ENCODE peak calls at places on chromosome 1, in seven cellular contexts. One of them, this sample, is unnamed.

GRCh38 chr1:206586501-206587445 is 25.5 kb downstream of the EIF2D start:
- DNase-seq in naive thymus-derived CD4-positive, alpha-beta T cell: no peak
- DNase-seq in CD4-positive, alpha-beta T cell: no peak
- DNase-seq in breast epithelium: no peak
- DNase-seq in tibial nerve: no peak
- DNase-seq in ovary: no peak
- DNase-seq in uterus: no peak
- DNase-seq in this sample: peak

GRCh38 chr1:90387825-90388224 is 329.3 kb downstream of the BARHL2 start:
- DNase-seq in naive thymus-derived CD4-positive, alpha-beta T cell: no peak
- DNase-seq in CD4-positive, alpha-beta T cell: no peak
- DNase-seq in breast epithelium: no peak
- DNase-seq in tibial nerve: no peak
- DNase-seq in ovary: no peak
- DNase-seq in uterus: no peak
- DNase-seq in this sample: no peak

GRCh38 chr1:33784876-33785275 is 79.0 kb upstream of the HMGB4 start:
- DNase-seq in naive thymus-derived CD4-positive, alpha-beta T cell: no peak
- DNase-seq in CD4-positive, alpha-beta T cell: no peak
- DNase-seq in breast epithelium: no peak
- DNase-seq in tibial nerve: no peak
- DNase-seq in ovary: no peak
- DNase-seq in uterus: no peak
- DNase-seq in this sample: no peak

GRCh38 chr1:94418664-94419655 is 771 bp downstream of the ABCD3 start:
- DNase-seq in naive thymus-derived CD4-positive, alpha-beta T cell: no peak
- DNase-seq in CD4-positive, alpha-beta T cell: no peak
- DNase-seq in breast epithelium: peak
- DNase-seq in tibial nerve: peak
- DNase-seq in ovary: peak
- DNase-seq in uterus: peak
- DNase-seq in this sample: no peak

GRCh38 chr1:233912909-233913308 is 8.4 kb downstream of the SLC35F3 start:
- DNase-seq in naive thymus-derived CD4-positive, alpha-beta T cell: no peak
- DNase-seq in CD4-positive, alpha-beta T cell: no peak
- DNase-seq in breast epithelium: no peak
- DNase-seq in tibial nerve: no peak
- DNase-seq in ovary: no peak
- DNase-seq in uterus: no peak
- DNase-seq in this sample: no peak

GRCh38 chr1:11946647-11947046 is 12.1 kb downstream of the PLOD1 start:
- DNase-seq in naive thymus-derived CD4-positive, alpha-beta T cell: no peak
- DNase-seq in CD4-positive, alpha-beta T cell: no peak
- DNase-seq in breast epithelium: no peak
- DNase-seq in tibial nerve: no peak
- DNase-seq in ovary: no peak
- DNase-seq in uterus: no peak
- DNase-seq in this sample: no peak

GRCh38 chr1:179127163-179127895 is 45.5 kb downstream of the TOR3A start:
- DNase-seq in naive thymus-derived CD4-positive, alpha-beta T cell: no peak
- DNase-seq in CD4-positive, alpha-beta T cell: no peak
- DNase-seq in breast epithelium: no peak
- DNase-seq in tibial nerve: no peak
- DNase-seq in ovary: no peak
- DNase-seq in uterus: no peak
- DNase-seq in this sample: no peak

GRCh38 chr1:181044449-181044966 is 10.7 kb downstream of the MR1 start:
- DNase-seq in naive thymus-derived CD4-positive, alpha-beta T cell: no peak
- DNase-seq in CD4-positive, alpha-beta T cell: no peak
- DNase-seq in breast epithelium: no peak
- DNase-seq in tibial nerve: no peak
- DNase-seq in ovary: no peak
- DNase-seq in uterus: no peak
- DNase-seq in this sample: peak

GRCh38 chr1:63255153-63255552 is 67.2 kb upstream of the FOXD3 start:
- DNase-seq in naive thymus-derived CD4-positive, alpha-beta T cell: no peak
- DNase-seq in CD4-positive, alpha-beta T cell: no peak
- DNase-seq in breast epithelium: no peak
- DNase-seq in tibial nerve: no peak
- DNase-seq in ovary: no peak
- DNase-seq in uterus: no peak
- DNase-seq in this sample: no peak

GRCh38 chr1:17503146-17503545 is 36.4 kb upstream of the ARHGEF10L start:
- DNase-seq in naive thymus-derived CD4-positive, alpha-beta T cell: no peak
- DNase-seq in CD4-positive, alpha-beta T cell: no peak
- DNase-seq in breast epithelium: no peak
- DNase-seq in tibial nerve: no peak
- DNase-seq in ovary: no peak
- DNase-seq in uterus: no peak
- DNase-seq in this sample: no peak
- H3K27ac ChIP-seq in naive thymus-derived CD4-positive, alpha-beta T cell: no peak
- H3K27ac ChIP-seq in CD4-positive, alpha-beta T cell: no peak
- H3K27ac ChIP-seq in breast epithelium: peak
- H3K27ac ChIP-seq in tibial nerve: peak
- H3K27ac ChIP-seq in ovary: no peak
- H3K27ac ChIP-seq in uterus: peak
- H3K27ac ChIP-seq in this sample: no peak

DNA sequence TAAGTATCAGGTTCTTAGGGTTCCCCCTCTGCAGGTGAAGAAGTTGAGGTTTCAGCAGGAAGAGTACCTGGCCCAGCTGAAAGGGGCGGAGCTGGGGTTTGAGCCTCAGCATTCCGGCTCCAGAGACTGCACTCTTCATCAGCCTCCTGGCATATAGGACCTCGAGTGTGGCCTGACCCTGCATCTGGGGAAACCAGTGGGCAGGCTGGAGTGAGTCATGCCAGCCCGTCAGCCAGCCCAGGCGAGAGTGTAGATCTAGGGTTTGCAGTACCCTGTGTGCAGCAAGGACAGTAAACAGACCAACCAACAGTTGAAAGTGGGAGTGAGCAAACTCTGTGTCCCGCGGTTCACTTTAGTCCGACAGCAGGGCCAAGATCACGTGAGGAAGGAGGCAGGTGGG is 14.1 kb downstream of the MFSD2A start:
- DNase-seq in naive thymus-derived CD4-positive, alpha-beta T cell: no peak
- DNase-seq in CD4-positive, alpha-beta T cell: no peak
- DNase-seq in breast epithelium: no peak
- DNase-seq in tibial nerve: no peak
- DNase-seq in ovary: no peak
- DNase-seq in uterus: no peak
- DNase-seq in this sample: no peak
- H3K27ac ChIP-seq in naive thymus-derived CD4-positive, alpha-beta T cell: no peak
- H3K27ac ChIP-seq in CD4-positive, alpha-beta T cell: no peak
- H3K27ac ChIP-seq in breast epithelium: no peak
- H3K27ac ChIP-seq in tibial nerve: no peak
- H3K27ac ChIP-seq in ovary: no peak
- H3K27ac ChIP-seq in uterus: no peak
- H3K27ac ChIP-seq in this sample: peak

GRCh38 chr1:150575518-150576366 is 3.7 kb downstream of the MCL1 start:
- DNase-seq in naive thymus-derived CD4-positive, alpha-beta T cell: no peak
- DNase-seq in CD4-positive, alpha-beta T cell: no peak
- DNase-seq in breast epithelium: no peak
- DNase-seq in tibial nerve: no peak
- DNase-seq in ovary: no peak
- DNase-seq in uterus: no peak
- DNase-seq in this sample: no peak
- H3K27ac ChIP-seq in naive thymus-derived CD4-positive, alpha-beta T cell: peak
- H3K27ac ChIP-seq in CD4-positive, alpha-beta T cell: peak
- H3K27ac ChIP-seq in breast epithelium: peak
- H3K27ac ChIP-seq in tibial nerve: peak
- H3K27ac ChIP-seq in ovary: no peak
- H3K27ac ChIP-seq in uterus: peak
- H3K27ac ChIP-seq in this sample: peak

GRCh38 chr1:6944434-6944833 is 159.2 kb downstream of the CAMTA1 start:
- DNase-seq in naive thymus-derived CD4-positive, alpha-beta T cell: no peak
- DNase-seq in CD4-positive, alpha-beta T cell: no peak
- DNase-seq in breast epithelium: no peak
- DNase-seq in tibial nerve: no peak
- DNase-seq in ovary: no peak
- DNase-seq in uterus: no peak
- DNase-seq in this sample: no peak

GRCh38 chr1:6937048-6937447 is 151.8 kb downstream of the CAMTA1 start:
- DNase-seq in naive thymus-derived CD4-positive, alpha-beta T cell: no peak
- DNase-seq in CD4-positive, alpha-beta T cell: no peak
- DNase-seq in breast epithelium: no peak
- DNase-seq in tibial nerve: no peak
- DNase-seq in ovary: no peak
- DNase-seq in uterus: no peak
- DNase-seq in this sample: no peak

GRCh38 chr1:6936308-6936675 is 151.0 kb downstream of the CAMTA1 start:
- DNase-seq in naive thymus-derived CD4-positive, alpha-beta T cell: no peak
- DNase-seq in CD4-positive, alpha-beta T cell: no peak
- DNase-seq in breast epithelium: no peak
- DNase-seq in tibial nerve: no peak
- DNase-seq in ovary: no peak
- DNase-seq in uterus: no peak
- DNase-seq in this sample: no peak

GRCh38 chr1:6942990-6943389 is 157.7 kb downstream of the CAMTA1 start:
- DNase-seq in naive thymus-derived CD4-positive, alpha-beta T cell: no peak
- DNase-seq in CD4-positive, alpha-beta T cell: no peak
- DNase-seq in breast epithelium: no peak
- DNase-seq in tibial nerve: no peak
- DNase-seq in ovary: no peak
- DNase-seq in uterus: no peak
- DNase-seq in this sample: no peak

GRCh38 chr1:6941786-6942185 is 156.5 kb downstream of the CAMTA1 start:
- DNase-seq in naive thymus-derived CD4-positive, alpha-beta T cell: no peak
- DNase-seq in CD4-positive, alpha-beta T cell: no peak
- DNase-seq in breast epithelium: no peak
- DNase-seq in tibial nerve: no peak
- DNase-seq in ovary: no peak
- DNase-seq in uterus: no peak
- DNase-seq in this sample: no peak
- H3K27ac ChIP-seq in naive thymus-derived CD4-positive, alpha-beta T cell: no peak
- H3K27ac ChIP-seq in CD4-positive, alpha-beta T cell: no peak
- H3K27ac ChIP-seq in breast epithelium: no peak
- H3K27ac ChIP-seq in tibial nerve: no peak
- H3K27ac ChIP-seq in ovary: no peak
- H3K27ac ChIP-seq in uterus: no peak
- H3K27ac ChIP-seq in this sample: no peak

GRCh38 chr1:7964476-7964875 is 3.0 kb downstream of the PARK7 start:
- DNase-seq in naive thymus-derived CD4-positive, alpha-beta T cell: no peak
- DNase-seq in CD4-positive, alpha-beta T cell: no peak
- DNase-seq in breast epithelium: no peak
- DNase-seq in tibial nerve: no peak
- DNase-seq in ovary: no peak
- DNase-seq in uterus: no peak
- DNase-seq in this sample: no peak

GRCh38 chr1:7962011-7962335 is 462 bp downstream of the PARK7 start:
- DNase-seq in naive thymus-derived CD4-positive, alpha-beta T cell: no peak
- DNase-seq in CD4-positive, alpha-beta T cell: no peak
- DNase-seq in breast epithelium: no peak
- DNase-seq in tibial nerve: no peak
- DNase-seq in ovary: no peak
- DNase-seq in uterus: no peak
- DNase-seq in this sample: no peak

GRCh38 chr1:7961199-7962010 is at the start of gene PARK7:
- DNase-seq in naive thymus-derived CD4-positive, alpha-beta T cell: peak
- DNase-seq in CD4-positive, alpha-beta T cell: peak
- DNase-seq in breast epithelium: peak
- DNase-seq in tibial nerve: peak
- DNase-seq in ovary: peak
- DNase-seq in uterus: peak
- DNase-seq in this sample: peak

GRCh38 chr1:7960867-7961198 is 678 bp upstream of the PARK7 start:
- DNase-seq in naive thymus-derived CD4-positive, alpha-beta T cell: no peak
- DNase-seq in CD4-positive, alpha-beta T cell: no peak
- DNase-seq in breast epithelium: no peak
- DNase-seq in tibial nerve: no peak
- DNase-seq in ovary: no peak
- DNase-seq in uterus: no peak
- DNase-seq in this sample: no peak

GRCh38 chr1:7962636-7963377 is 1.3 kb downstream of the PARK7 start:
- DNase-seq in naive thymus-derived CD4-positive, alpha-beta T cell: no peak
- DNase-seq in CD4-positive, alpha-beta T cell: no peak
- DNase-seq in breast epithelium: no peak
- DNase-seq in tibial nerve: no peak
- DNase-seq in ovary: no peak
- DNase-seq in uterus: no peak
- DNase-seq in this sample: no peak
- H3K27ac ChIP-seq in naive thymus-derived CD4-positive, alpha-beta T cell: peak
- H3K27ac ChIP-seq in CD4-positive, alpha-beta T cell: peak
- H3K27ac ChIP-seq in breast epithelium: peak
- H3K27ac ChIP-seq in tibial nerve: peak
- H3K27ac ChIP-seq in ovary: no peak
- H3K27ac ChIP-seq in uterus: peak
- H3K27ac ChIP-seq in this sample: no peak

GRCh38 chr1:81607086-81607485 is 193.6 kb upstream of the ADGRL2 start:
- DNase-seq in naive thymus-derived CD4-positive, alpha-beta T cell: no peak
- DNase-seq in CD4-positive, alpha-beta T cell: no peak
- DNase-seq in breast epithelium: no peak
- DNase-seq in tibial nerve: no peak
- DNase-seq in ovary: no peak
- DNase-seq in uterus: no peak
- DNase-seq in this sample: no peak
- H3K27ac ChIP-seq in naive thymus-derived CD4-positive, alpha-beta T cell: no peak
- H3K27ac ChIP-seq in CD4-positive, alpha-beta T cell: no peak
- H3K27ac ChIP-seq in breast epithelium: no peak
- H3K27ac ChIP-seq in tibial nerve: no peak
- H3K27ac ChIP-seq in ovary: no peak
- H3K27ac ChIP-seq in uterus: no peak
- H3K27ac ChIP-seq in this sample: no peak

DNA sequence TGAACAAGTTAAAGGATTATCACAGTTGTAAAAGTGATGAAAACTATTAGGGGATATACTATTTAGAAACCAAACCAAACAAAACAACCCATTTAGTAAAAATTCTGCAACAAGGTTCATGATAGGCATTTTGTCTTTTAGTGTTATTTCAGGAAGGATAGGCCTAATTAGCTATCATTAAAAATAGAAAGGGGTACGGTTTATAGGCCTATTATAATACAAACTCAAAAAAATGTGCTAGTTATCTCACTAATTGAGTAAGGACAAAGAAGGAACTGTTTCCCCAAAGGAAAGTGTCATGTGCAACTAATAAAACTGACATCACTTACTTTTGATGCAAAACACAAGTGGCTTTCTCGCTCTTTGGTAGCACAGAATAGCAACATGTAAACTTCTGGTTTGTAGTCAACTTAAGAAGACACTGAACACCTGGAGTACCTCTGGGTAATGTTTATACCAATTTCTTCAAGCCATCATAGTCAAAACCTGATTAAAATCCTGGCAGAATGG is 28.5 kb downstream of the SLC16A1 start:
- DNase-seq in naive thymus-derived CD4-positive, alpha-beta T cell: no peak
- DNase-seq in CD4-positive, alpha-beta T cell: no peak
- DNase-seq in breast epithelium: no peak
- DNase-seq in tibial nerve: no peak
- DNase-seq in ovary: no peak
- DNase-seq in uterus: no peak
- DNase-seq in this sample: no peak
- H3K27ac ChIP-seq in naive thymus-derived CD4-positive, alpha-beta T cell: no peak
- H3K27ac ChIP-seq in CD4-positive, alpha-beta T cell: no peak
- H3K27ac ChIP-seq in breast epithelium: no peak
- H3K27ac ChIP-seq in tibial nerve: no peak
- H3K27ac ChIP-seq in ovary: no peak
- H3K27ac ChIP-seq in uterus: peak
- H3K27ac ChIP-seq in this sample: no peak

GRCh38 chr1:161082996-161083742 is 6.2 kb downstream of the NECTIN4 start:
- DNase-seq in naive thymus-derived CD4-positive, alpha-beta T cell: no peak
- DNase-seq in CD4-positive, alpha-beta T cell: no peak
- DNase-seq in breast epithelium: peak
- DNase-seq in tibial nerve: peak
- DNase-seq in ovary: peak
- DNase-seq in uterus: no peak
- DNase-seq in this sample: peak
- H3K27ac ChIP-seq in naive thymus-derived CD4-positive, alpha-beta T cell: no peak
- H3K27ac ChIP-seq in CD4-positive, alpha-beta T cell: no peak
- H3K27ac ChIP-seq in breast epithelium: peak
- H3K27ac ChIP-seq in tibial nerve: peak
- H3K27ac ChIP-seq in ovary: no peak
- H3K27ac ChIP-seq in uterus: no peak
- H3K27ac ChIP-seq in this sample: peak

This sample was measured in epithelial cell of prostate.